ENCODE peak calls at places on chromosome 18, in nine cellular contexts. A is osteoblast, P is heart left ventricle, K is A549, U is GM23248, R is OCI-LY7, I is esophagus squamous epithelium, O is small intestine, G is psoas muscle. C is an unnamed sample. For H3K9me3, the result is how much of the 10 kb centered on the place peaks cover.

GRCh38 chr18:27656167-27656778 is 471.2 kb upstream of the CHST9 start:
- DNase-seq in A (no peak), P (no peak), K (peak), U (peak), R (no peak), I (no peak), O (no peak), G (no peak), C (no peak)

GRCh38 chr18:77069931-77070330 is 62.7 kb downstream of the MBP start:
- DNase-seq in A (no peak), P (no peak), K (no peak), U (no peak), R (no peak), I (no peak), O (no peak), G (no peak), C (no peak)

GRCh38 chr18:23279931-23280330 is 144.6 kb downstream of the CABLES1 start:
- DNase-seq in A (no peak), P (no peak), K (no peak), U (no peak), R (no peak), I (no peak), O (no peak), G (no peak), C (no peak)

GRCh38 chr18:5649439-5649838 is 105.6 kb upstream of the EPB41L3 start:
- DNase-seq in A (no peak), P (no peak), K (no peak), U (no peak), R (no peak), I (no peak), O (no peak), G (no peak), C (no peak)

GRCh38 chr18:49892148-49892924 is 79.0 kb upstream of the ACAA2 start:
- DNase-seq in A (no peak), P (no peak), K (no peak), U (no peak), R (no peak), I (no peak), O (no peak), G (no peak), C (no peak)

GRCh38 chr18:3235846-3236245 is 11.8 kb upstream of the MYL12A start:
- DNase-seq in A (no peak), P (no peak), K (no peak), U (no peak), R (no peak), I (no peak), O (no peak), G (no peak), C (no peak)

GRCh38 chr18:54802686-54803395 is 25.4 kb upstream of the RAB27B start:
- DNase-seq in A (no peak), P (no peak), K (no peak), U (no peak), R (no peak), I (no peak), O (no peak), G (no peak), C (no peak)

GRCh38 chr18:44896817-44897216 is 216.1 kb downstream of the SETBP1 start:
- DNase-seq in A (no peak), P (no peak), K (no peak), U (no peak), R (no peak), I (no peak), O (peak), G (no peak), C (no peak)

GRCh38 chr18:58161659-58162058 is 117.6 kb downstream of the NEDD4L start:
- DNase-seq in A (no peak), P (no peak), K (peak), U (no peak), R (no peak), I (no peak), O (peak), G (no peak), C (peak)

GRCh38 chr18:76480913-76481312 is 14.1 kb downstream of the ZNF516 start:
- DNase-seq in A (no peak), P (no peak), K (no peak), U (no peak), R (no peak), I (no peak), O (no peak), G (no peak), C (no peak)

GRCh38 chr18:27599202-27599829 is 414.2 kb upstream of the CHST9 start:
- DNase-seq in A (no peak), P (peak), K (peak), U (peak), R (peak), I (no peak), O (peak), G (peak), C (peak)

GRCh38 chr18:32980896-32981295 is 208.1 kb upstream of the KLHL14 start:
- DNase-seq in A (no peak), P (no peak), K (no peak), U (no peak), R (no peak), I (no peak), O (no peak), G (no peak), C (no peak)

GRCh38 chr18:6406075-6406909 is 8.4 kb downstream of the L3MBTL4 start:
- DNase-seq in A (no peak), P (no peak), K (no peak), U (peak), R (no peak), I (no peak), O (no peak), G (no peak), C (no peak)

GRCh38 chr18:73670536-73670935 is 477.1 kb downstream of the FBXO15 start:
- DNase-seq in A (no peak), P (no peak), K (no peak), U (no peak), R (no peak), I (no peak), O (no peak), G (no peak), C (no peak)

GRCh38 chr18:31049189-31049588 is 6.6 kb upstream of the DSC3 start:
- DNase-seq in A (no peak), P (no peak), K (no peak), U (no peak), R (no peak), I (no peak), O (peak), G (no peak), C (no peak)

GRCh38 chr18:2958819-2959298 is 54.1 kb downstream of the LPIN2 start:
- DNase-seq in A (no peak), P (no peak), K (no peak), U (peak), R (peak), I (no peak), O (no peak), G (no peak), C (no peak)

GRCh38 chr18:73352546-73352945 is 484.8 kb upstream of the NETO1 start:
- DNase-seq in A (no peak), P (peak), K (no peak), U (peak), R (no peak), I (no peak), O (no peak), G (no peak), C (no peak)

GRCh38 chr18:10035306-10035991 is 121.6 kb downstream of the VAPA start:
- DNase-seq in A (peak), P (no peak), K (no peak), U (peak), R (no peak), I (no peak), O (no peak), G (no peak), C (no peak)

GRCh38 chr18:75201273-75201898 is 7.6 kb downstream of the PTGR3 start:
- DNase-seq in A (no peak), P (no peak), K (no peak), U (no peak), R (no peak), I (no peak), O (no peak), G (no peak), C (no peak)

GRCh38 chr18:55381277-55381676 is 206.7 kb downstream of the TCF4 start:
- DNase-seq in A (no peak), P (no peak), K (no peak), U (peak), R (no peak), I (no peak), O (no peak), G (no peak), C (no peak)

GRCh38 chr18:26763745-26764144 is 101.8 kb downstream of the AQP4 start:
- DNase-seq in A (no peak), P (no peak), K (no peak), U (no peak), R (no peak), I (no peak), O (no peak), G (no peak), C (no peak)

GRCh38 chr18:58668897-58669296 is 2.4 kb upstream of the MALT1 start:
- DNase-seq in A (peak), P (no peak), K (no peak), U (peak), R (no peak), I (no peak), O (no peak), G (no peak), C (no peak)

GRCh38 chr18:34649072-34649471 is 61.0 kb upstream of the DTNA start:
- DNase-seq in A (no peak), P (no peak), K (no peak), U (peak), R (no peak), I (no peak), O (no peak), G (no peak), C (no peak)

GRCh38 chr18:48819276-48819675 is 131.5 kb downstream of the SMAD7 start:
- DNase-seq in A (peak), P (peak), K (no peak), U (no peak), R (no peak), I (no peak), O (peak), G (peak), C (no peak)

GRCh38 chr18:52875711-52876110 is 535.7 kb downstream of the DCC start:
- DNase-seq in A (no peak), P (no peak), K (no peak), U (no peak), R (no peak), I (no peak), O (no peak), G (no peak), C (no peak)

GRCh38 chr18:944440-944839 is 39.8 kb downstream of the ADCYAP1 start:
- DNase-seq in A (no peak), P (no peak), K (no peak), U (peak), R (no peak), I (no peak), O (no peak), G (no peak), C (no peak)

GRCh38 chr18:62425465-62426190 is 97.2 kb upstream of the ZCCHC2 start:
- DNase-seq in A (peak), P (peak), K (peak), U (peak), R (peak), I (no peak), O (peak), G (peak), C (peak)

GRCh38 chr18:62288669-62289016 is 36.5 kb upstream of the TNFRSF11A start:
- DNase-seq in A (no peak), P (no peak), K (no peak), U (no peak), R (peak), I (no peak), O (no peak), G (no peak), C (no peak)

GRCh38 chr18:58148954-58149471 is 105.0 kb downstream of the NEDD4L start:
- DNase-seq in A (no peak), P (no peak), K (no peak), U (no peak), R (no peak), I (no peak), O (peak), G (no peak), C (peak)

GRCh38 chr18:56541790-56542189 is 96.6 kb downstream of the TXNL1 start:
- DNase-seq in A (no peak), P (no peak), K (no peak), U (no peak), R (no peak), I (no peak), O (no peak), G (no peak), C (no peak)

GRCh38 chr18:80023173-80023572 is 11.1 kb upstream of the RBFA start:
- DNase-seq in A (no peak), P (no peak), K (peak), U (peak), R (peak), I (no peak), O (no peak), G (no peak), C (no peak)
- H3K9me3 ChIP-seq in A (under half), P (half or more), K (under half), U (under half), R (under half), I (half or more), O (under half), G (half or more), C (under half)

GRCh38 chr18:8766576-8767253 is 61.4 kb downstream of the MTCL1 start:
- DNase-seq in A (no peak), P (no peak), K (no peak), U (no peak), R (no peak), I (no peak), O (no peak), G (no peak), C (no peak)
- H3K27ac ChIP-seq in A (no peak), P (no peak), K (peak), U (peak), R (no peak), I (peak), O (no peak), G (no peak), C (no peak)

DNA sequence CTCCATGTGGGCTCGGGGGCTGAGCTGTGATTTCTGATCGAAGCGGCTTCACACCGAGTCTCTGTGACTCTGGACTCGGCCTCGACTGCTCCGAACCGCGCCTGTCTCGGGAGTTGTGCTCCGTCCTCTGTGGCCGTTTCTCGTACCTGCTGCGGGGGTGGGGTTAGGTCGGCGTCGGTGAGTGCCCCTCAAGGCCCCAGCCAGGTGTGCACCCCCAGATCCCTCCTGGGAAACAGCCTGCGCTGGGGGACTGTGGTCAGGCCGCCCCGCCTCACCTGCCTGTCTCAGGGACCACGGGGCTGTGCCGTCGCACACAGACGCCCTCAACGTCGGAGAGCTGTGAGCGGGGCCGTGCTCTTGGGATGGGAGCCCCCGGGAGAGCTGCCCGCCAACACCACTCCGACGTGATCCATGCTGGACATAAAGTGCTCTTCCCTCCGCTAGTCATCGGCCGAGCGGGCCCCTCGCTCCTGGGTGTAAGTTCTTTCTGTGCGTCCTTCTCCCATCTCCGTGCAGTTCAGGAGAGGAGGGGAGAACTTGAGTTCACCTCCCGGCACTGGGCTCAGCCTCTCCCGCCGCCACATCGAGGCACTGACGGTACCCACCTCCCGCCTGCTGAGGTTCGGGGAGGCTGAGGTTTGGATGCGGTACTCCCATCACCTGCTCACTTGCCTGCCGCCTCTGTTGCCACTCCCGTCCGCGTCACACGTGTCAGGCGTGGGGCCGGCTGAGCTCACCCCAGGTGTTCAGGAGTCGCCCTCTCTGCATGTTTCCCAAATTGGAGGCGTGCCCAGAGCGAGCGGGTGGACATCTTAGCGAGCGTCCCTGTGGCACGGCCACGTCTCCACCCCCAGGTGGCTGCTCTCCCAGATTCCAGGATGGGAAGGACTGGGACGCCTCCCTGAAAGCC is 55.7 kb downstream of the CTDP1 start:
- DNase-seq in A (no peak), P (peak), K (no peak), U (no peak), R (no peak), I (no peak), O (no peak), G (no peak), C (no peak)
- H3K9me3 ChIP-seq in A (under half), P (under half), K (under half), U (under half), R (under half), I (half or more), O (under half), G (under half), C (under half)

GRCh38 chr18:13235326-13235937 is 16.9 kb downstream of the LDLRAD4 start:
- DNase-seq in A (no peak), P (no peak), K (no peak), U (no peak), R (no peak), I (no peak), O (no peak), G (no peak), C (no peak)
- H3K27ac ChIP-seq in A (no peak), P (no peak), K (no peak), U (no peak), R (no peak), I (no peak), O (no peak), G (no peak), C (no peak)

GRCh38 chr18:71011389-71011788 is 722.5 kb downstream of the SOCS6 start:
- DNase-seq in A (no peak), P (no peak), K (no peak), U (no peak), R (no peak), I (no peak), O (no peak), G (no peak), C (no peak)
- H3K9me3 ChIP-seq in A (under half), P (under half), K (under half), U (under half), R (under half), I (under half), O (under half), G (under half), C (under half)

DNA sequence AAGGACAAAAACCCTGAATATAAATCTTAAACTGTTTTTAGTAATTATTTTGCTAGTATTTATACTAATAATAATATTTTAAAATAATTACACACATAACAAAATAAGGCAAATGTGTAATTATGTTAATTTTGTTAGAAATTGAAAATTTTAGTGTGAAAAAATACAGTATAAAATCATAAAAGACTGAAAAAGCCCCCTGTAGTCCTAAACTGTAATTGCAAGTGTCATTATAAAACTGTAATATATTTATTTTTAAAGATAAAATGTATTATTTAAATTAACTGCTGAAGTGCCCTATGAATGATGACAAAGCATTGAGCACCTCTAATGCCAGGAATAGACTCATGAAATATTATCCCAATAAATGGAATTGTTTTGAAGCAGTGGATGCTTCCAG is 1117.7 kb downstream of the CBLN2 start:
- DNase-seq in A (no peak), P (no peak), K (no peak), U (no peak), R (no peak), I (no peak), O (no peak), G (no peak), C (no peak)
- H3K27ac ChIP-seq in A (no peak), P (no peak), K (no peak), U (no peak), R (no peak), I (no peak), O (no peak), G (no peak), C (no peak)